ENCODE peak calls at places on chromosomes 11 and 22, in four cellular contexts. Y is NCI-H69, A is NCI-H2029 treated with DMSO at 0.1 percent for 48 hours, V is fibroblast of mammary gland. U is an unnamed sample.

GRCh38 chr11:97814325-97814959 is 1206.3 kb upstream of the CNTN5 start:
- DNase-seq in V (no peak), Y (peak), A (no peak), U (no peak)

GRCh38 chr22:21816787-21817496 is 50.5 kb downstream of the MAPK1 start:
- DNase-seq in Y (peak), V (peak), A (no peak), U (no peak)

GRCh38 chr11:47552086-47552580 is 799 bp downstream of the CELF1 start:
- DNase-seq in Y (peak), V (peak), A (no peak), U (no peak)

GRCh38 chr22:26553056-26553752 is 36.7 kb downstream of the TPST2 start:
- DNase-seq in V (peak), Y (peak), A (no peak), U (no peak)

GRCh38 chr22:23225724-23226496 is 45.6 kb downstream of the BCR start:
- DNase-seq in A (no peak), Y (peak), V (peak), U (no peak)

GRCh38 chr11:78985654-78986053 is 411.0 kb upstream of the NARS2 start:
- DNase-seq in V (no peak), A (no peak), Y (peak), U (no peak)

GRCh38 chr22:44620841-44621382 is 81.1 kb upstream of the PRR5 start:
- DNase-seq in Y (no peak), A (no peak), V (no peak), U (no peak)

GRCh38 chr22:25402501-25403283 is 161.8 kb upstream of the GRK3 start:
- DNase-seq in A (no peak), V (peak), Y (peak), U (no peak)

GRCh38 chr11:108705061-108705460 is 40.2 kb downstream of the DDX10 start:
- DNase-seq in V (no peak), Y (no peak), A (no peak), U (no peak)

GRCh38 chr11:66126808-66127555 is 56.9 kb downstream of the PACS1 start:
- DNase-seq in V (peak), Y (no peak), A (peak), U (no peak)

GRCh38 chr11:68903631-68904457 is at the start of the genes IGHMBP2 and MRPL21:
- DNase-seq in V (peak), A (peak), Y (peak), U (peak)

GRCh38 chr11:74141908-74142307 is 28.9 kb downstream of the C2CD3 start:
- DNase-seq in Y (no peak), V (no peak), A (no peak), U (no peak)

GRCh38 chr11:64130618-64131017 is 35.3 kb downstream of the MACROD1 start:
- DNase-seq in A (peak), V (no peak), Y (peak), U (no peak)

GRCh38 chr11:61347916-61348461 is 13.7 kb downstream of the CYB561A3 start:
- DNase-seq in V (peak), A (no peak), Y (no peak), U (no peak)

GRCh38 chr22:46148336-46148735 is 2.0 kb upstream of the PPARA start:
- DNase-seq in Y (peak), V (no peak), A (no peak), U (no peak)